ENCODE peak calls at places on chromosomes 7 and 10, in four cellular contexts. R is Panc1, Y is nephron progenitor cell, X is transverse colon. E is an unnamed sample.

GRCh38 chr10:44696496-44696895 is 214.6 kb upstream of the TMEM72 start:
- DNase-seq in R (no peak), Y (no peak), X (no peak), E (no peak)

GRCh38 chr10:57880441-57881301 is 387.0 kb downstream of the IPMK start:
- DNase-seq in R (no peak), Y (no peak), X (no peak), E (no peak)

GRCh38 chr7:30925913-30926312 is 14.3 kb downstream of the AQP1 start:
- DNase-seq in R (no peak), Y (no peak), X (no peak), E (no peak)

GRCh38 chr10:29667191-29667590 is 32.4 kb upstream of the SVIL start:
- DNase-seq in R (no peak), Y (no peak), X (no peak), E (no peak)

GRCh38 chr7:94823952-94824351 is 83.4 kb upstream of the PPP1R9A start:
- DNase-seq in R (peak), Y (no peak), X (no peak), E (no peak)

GRCh38 chr10:34405611-34406462 is 409.3 kb downstream of the PARD3 start:
- DNase-seq in R (no peak), Y (no peak), X (no peak), E (no peak)

GRCh38 chr10:18583575-18584270 is 67.7 kb downstream of the NSUN6 start:
- DNase-seq in R (no peak), Y (no peak), X (no peak), E (no peak)

GRCh38 chr7:22499044-22499443 is 944 bp downstream of the STEAP1B start:
- DNase-seq in R (no peak), Y (no peak), X (no peak), E (no peak)

GRCh38 chr7:35802102-35802466 is 1.2 kb downstream of the SEPTIN7 start:
- DNase-seq in R (no peak), Y (no peak), X (no peak), E (no peak)

GRCh38 chr10:102227050-102227449 is 951 bp downstream of the ELOVL3 start:
- DNase-seq in R (no peak), Y (no peak), X (no peak), E (no peak)

GRCh38 chr7:142499641-142500040 is 241.8 kb upstream of the PRSS58 start:
- DNase-seq in R (no peak), Y (no peak), X (no peak), E (no peak)

GRCh38 chr10:71690094-71690720 is 29.4 kb downstream of the C10orf105 start:
- DNase-seq in R (no peak), Y (no peak), X (no peak), E (no peak)

GRCh38 chr7:44882899-44883298 is 2.4 kb downstream of the PURB start:
- DNase-seq in R (no peak), Y (no peak), X (no peak), E (no peak)

GRCh38 chr7:44884553-44885393 is 557 bp downstream of the PURB start:
- DNase-seq in R (no peak), Y (peak), X (peak), E (peak)

GRCh38 chr7:44887293-44887692 is 2.0 kb upstream of the PURB start:
- DNase-seq in R (no peak), Y (no peak), X (no peak), E (no peak)

GRCh38 chr7:44883961-44884360 is 1.4 kb downstream of the PURB start:
- DNase-seq in R (no peak), Y (no peak), X (no peak), E (no peak)

GRCh38 chr7:44885394-44886317 is at the start of gene PURB:
- DNase-seq in R (peak), Y (peak), X (peak), E (peak)
- TF ChIP-seq CTCF in R (no peak), Y (no peak), X (no peak), E (no peak)

GRCh38 chr10:79270471-79271246 is 76.6 kb upstream of the PPIF start:
- DNase-seq in R (no peak), Y (no peak), X (no peak), E (no peak)
- TF ChIP-seq CTCF in R (no peak), Y (no peak), X (no peak), E (no peak)

GRCh38 chr7:134113655-134114054 is 13.5 kb upstream of the LRGUK start:
- DNase-seq in R (no peak), Y (no peak), X (no peak), E (no peak)

GRCh38 chr7:134104166-134104565 is 23.0 kb upstream of the LRGUK start:
- DNase-seq in R (no peak), Y (no peak), X (no peak), E (no peak)

GRCh38 chr7:134108803-134109202 is 18.3 kb upstream of the LRGUK start:
- DNase-seq in R (no peak), Y (no peak), X (no peak), E (no peak)
- TF ChIP-seq CTCF in R (peak), Y (no peak), X (no peak), E (no peak)

DNA sequence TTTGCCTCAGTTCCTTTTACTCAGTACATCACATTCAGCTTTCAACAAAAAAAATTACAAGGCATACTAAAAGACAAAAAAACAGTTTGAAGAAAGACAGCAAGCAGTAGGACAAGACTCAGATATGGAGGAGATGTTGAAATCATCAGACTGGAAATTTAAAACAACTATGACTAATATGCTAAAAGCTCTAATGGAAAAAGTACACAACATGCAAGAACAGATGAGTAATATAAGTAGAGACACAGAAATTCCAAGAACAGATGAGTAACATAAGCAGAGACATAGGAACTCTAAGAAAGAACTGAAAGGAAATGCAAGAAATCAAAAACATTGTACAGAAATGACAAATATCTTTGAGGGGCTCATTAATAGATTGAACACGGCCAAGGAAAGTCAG is 402.6 kb downstream of the NEBL start:
- DNase-seq in R (no peak), Y (no peak), X (no peak), E (no peak)
- TF ChIP-seq CTCF in R (no peak), Y (no peak), X (no peak), E (no peak)

GRCh38 chr10:31032515-31033132 is 959 bp upstream of the ZNF438 start:
- DNase-seq in R (no peak), Y (no peak), X (peak), E (no peak)
- TF ChIP-seq CTCF in R (no peak), Y (no peak), X (no peak), E (no peak)

GRCh38 chr7:15352807-15353206 is 209.0 kb downstream of the AGMO start:
- DNase-seq in R (no peak), Y (no peak), X (no peak), E (no peak)
- TF ChIP-seq CTCF in R (no peak), Y (no peak), X (no peak), E (no peak)

GRCh38 chr10:15166325-15166724 is 2.2 kb downstream of the NMT2 start:
- DNase-seq in R (no peak), Y (no peak), X (no peak), E (no peak)

GRCh38 chr10:15169555-15170407 is 1.3 kb upstream of the NMT2 start:
- DNase-seq in R (no peak), Y (no peak), X (no peak), E (no peak)

GRCh38 chr10:15167411-15168295 is 840 bp downstream of the NMT2 start:
- DNase-seq in R (no peak), Y (peak), X (peak), E (peak)

GRCh38 chr10:15168781-15169554 is 475 bp upstream of the NMT2 start:
- DNase-seq in R (no peak), Y (peak), X (peak), E (peak)

DNA sequence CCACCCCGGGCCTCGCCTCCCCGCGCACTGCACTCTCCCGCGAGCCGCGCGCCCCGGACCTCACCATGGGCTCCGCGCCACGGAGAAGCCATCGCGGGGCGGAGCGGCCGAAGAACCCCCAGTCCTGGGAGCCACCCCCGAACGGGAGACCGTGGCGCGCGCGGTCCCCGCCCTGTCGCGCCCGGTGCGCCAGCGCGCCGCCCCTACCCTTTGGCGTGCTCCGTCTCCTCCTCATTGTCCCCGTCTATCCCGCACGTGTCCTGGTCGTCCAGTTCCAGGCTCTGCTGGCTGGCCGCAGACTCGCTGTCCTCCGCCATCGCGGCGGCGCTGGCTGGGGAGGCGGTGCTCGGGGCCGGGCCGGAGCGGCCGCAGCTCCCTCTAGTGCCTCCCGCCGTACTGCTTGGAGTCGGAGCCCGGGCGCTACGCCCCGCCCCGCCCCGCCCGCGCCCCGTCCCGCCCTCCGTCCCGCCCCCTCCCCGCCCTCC is at the start of gene NMT2:
- DNase-seq in R (no peak), Y (no peak), X (no peak), E (peak)
- TF ChIP-seq CTCF in R (peak), Y (no peak), X (peak), E (peak)

GRCh38 chr10:20633721-20634120 is 263.4 kb downstream of the NEBL start:
- DNase-seq in R (no peak), Y (no peak), X (no peak), E (no peak)
- TF ChIP-seq CTCF in R (no peak), Y (no peak), X (no peak), E (no peak)

GRCh38 chr7:47288060-47288459 is 293.9 kb downstream of the TNS3 start:
- DNase-seq in R (no peak), Y (no peak), X (no peak), E (no peak)
- TF ChIP-seq CTCF in R (no peak), Y (no peak), X (no peak), E (no peak)

E was measured in neural crest cell.